ENCODE peak calls at places on chromosomes 7 and 10, in five cellular contexts. Y, Z, P, M and H are unnamed samples.

GRCh38 chr7:157987906-157988305 is 599.7 kb downstream of the PTPRN2 start:
- DNase-seq in Z (no peak), P (no peak), M (no peak), Y (no peak), H (no peak)

GRCh38 chr10:101467286-101467770 is 113.4 kb downstream of the BTRC start:
- DNase-seq in Z (peak), Y (peak), P (peak), M (peak), H (no peak)

GRCh38 chr7:140672382-140673062 is at the start of gene ADCK2:
- DNase-seq in P (no peak), M (no peak), Y (peak), Z (peak), H (no peak)

GRCh38 chr10:35208536-35208935 is 81.9 kb downstream of the CREM start:
- DNase-seq in P (no peak), Y (no peak), M (no peak), Z (no peak), H (no peak)

GRCh38 chr7:117446220-117446815 is 19.0 kb upstream of the ASZ1 start:
- DNase-seq in P (no peak), Z (no peak), Y (no peak), M (no peak), H (no peak)

GRCh38 chr7:155295511-155295910 is 2.2 kb upstream of the INSIG1 start:
- DNase-seq in Y (no peak), P (no peak), Z (no peak), M (no peak), H (no peak)

GRCh38 chr7:65846008-65846570 is 26.8 kb upstream of the VKORC1L1 start:
- DNase-seq in Z (no peak), P (no peak), Y (no peak), M (no peak), H (no peak)

GRCh38 chr7:70376561-70377031 is 755.3 kb upstream of the GALNT17 start:
- DNase-seq in Y (no peak), P (no peak), Z (no peak), M (no peak), H (no peak)

GRCh38 chr10:75433216-75433615 is 1.8 kb downstream of the LRMDA start:
- DNase-seq in Z (no peak), Y (no peak), P (no peak), M (no peak), H (no peak)

GRCh38 chr10:112721080-112721698 is 228.9 kb upstream of the TCF7L2 start:
- DNase-seq in P (peak), Z (peak), M (peak), Y (peak), H (no peak)

GRCh38 chr10:50470798-50471582 is 152.8 kb downstream of the SGMS1 start:
- DNase-seq in M (no peak), P (no peak), Y (peak), Z (no peak), H (no peak)

GRCh38 chr7:95066736-95067530 is 159.5 kb downstream of the PPP1R9A start:
- DNase-seq in Y (peak), Z (no peak), P (peak), M (no peak), H (no peak)

GRCh38 chr10:102225646-102226541 is at the start of gene ELOVL3:
- DNase-seq in Y (peak), P (peak), Z (peak), M (peak), H (peak)

GRCh38 chr10:89845541-89846275 is 144.3 kb downstream of the KIF20B start:
- DNase-seq in P (no peak), Z (no peak), Y (no peak), M (no peak), H (no peak)

GRCh38 chr10:115818015-115818414 is 455.0 kb downstream of the GFRA1 start:
- DNase-seq in P (no peak), Y (no peak), Z (no peak), M (no peak), H (no peak)

GRCh38 chr7:92809397-92810241 is 26.8 kb downstream of the CDK6 start:
- DNase-seq in Y (peak), Z (peak), P (peak), M (peak), H (no peak)

GRCh38 chr7:99143853-99144672 is at the start of gene SMURF1:
- DNase-seq in P (peak), Y (peak), M (no peak), Z (peak), H (no peak)
- TF ChIP-seq HDAC2 in P (peak), Y (no peak), M (no peak), Z (no peak), H (no peak)

GRCh38 chr7:151752816-151753600 is 123.9 kb downstream of the PRKAG2 start:
- DNase-seq in Y (no peak), Z (no peak), M (no peak), P (no peak), H (no peak)
- TF ChIP-seq HDAC2 in Y (no peak), Z (no peak), M (no peak), P (no peak), H (no peak)

GRCh38 chr7:74569501-74570075 is 87.9 kb upstream of the GTF2I start:
- DNase-seq in P (no peak), Z (peak), Y (no peak), M (no peak), H (no peak)
- TF ChIP-seq HDAC2 in P (no peak), Z (no peak), Y (no peak), M (no peak), H (no peak)

GRCh38 chr7:112414855-112415490 is 35.3 kb upstream of the IFRD1 start:
- DNase-seq in M (no peak), Y (peak), Z (peak), P (peak), H (no peak)
- TF ChIP-seq HDAC2 in M (no peak), Y (no peak), Z (no peak), P (no peak), H (no peak)

GRCh38 chr7:36473454-36474282 is 84.0 kb downstream of the ANLN start:
- DNase-seq in M (no peak), P (peak), Z (peak), Y (peak), H (no peak)
- TF ChIP-seq HDAC2 in M (no peak), P (no peak), Z (peak), Y (no peak), H (no peak)

GRCh38 chr10:132412316-132413192 is 15.6 kb downstream of the PWWP2B start:
- DNase-seq in Z (no peak), M (no peak), Y (no peak), P (no peak), H (no peak)
- TF ChIP-seq HDAC2 in Z (no peak), M (no peak), Y (no peak), P (no peak), H (no peak)

GRCh38 chr7:146635200-146636032 is 518.8 kb downstream of the CNTNAP2 start:
- DNase-seq in M (no peak), Z (no peak), P (no peak), Y (no peak), H (no peak)
- TF ChIP-seq HDAC2 in M (no peak), Z (no peak), P (no peak), Y (no peak), H (no peak)

GRCh38 chr10:120420421-120420820 is 36.6 kb upstream of the PLPP4 start:
- DNase-seq in Z (no peak), Y (no peak), M (no peak), P (no peak), H (no peak)

GRCh38 chr10:120414946-120415345 is 42.1 kb upstream of the PLPP4 start:
- DNase-seq in P (no peak), M (no peak), Y (no peak), Z (no peak), H (no peak)

GRCh38 chr10:120421250-120421649 is 35.8 kb upstream of the PLPP4 start:
- DNase-seq in P (no peak), Z (no peak), Y (no peak), M (no peak), H (no peak)

DNA sequence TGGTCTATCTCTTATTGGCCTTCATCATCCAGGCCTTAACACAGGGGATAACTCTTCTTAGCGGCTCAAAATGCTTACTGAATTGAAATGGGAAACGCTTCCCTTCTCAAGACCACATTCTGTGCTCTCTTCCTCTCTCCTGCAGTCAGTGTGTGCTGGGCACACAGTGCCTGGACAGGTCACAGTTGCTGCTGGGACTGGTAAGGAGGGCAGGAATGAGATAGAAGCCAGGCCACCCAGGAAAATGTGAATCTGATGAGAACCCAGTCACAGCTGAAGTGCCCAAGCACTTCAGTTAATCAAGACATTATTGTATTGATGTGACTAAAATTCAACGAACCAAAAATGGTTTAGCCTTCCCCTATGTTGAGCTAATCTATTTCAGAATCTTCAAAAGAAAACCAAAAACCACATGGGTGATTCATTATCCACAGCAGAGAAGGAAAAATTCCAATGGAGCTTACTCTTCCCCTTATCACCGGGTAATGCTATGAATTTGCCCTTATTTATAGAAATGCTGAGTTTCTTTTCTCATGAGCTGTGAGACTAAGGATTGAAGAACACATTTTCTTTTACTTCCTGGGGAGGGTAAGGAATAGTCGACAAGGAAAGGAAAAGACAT is 41.2 kb upstream of the PLPP4 start:
- DNase-seq in Y (no peak), M (no peak), Z (no peak), P (no peak), H (no peak)
- TF ChIP-seq HDAC2 in Y (no peak), M (no peak), Z (no peak), P (no peak), H (no peak)